ENCODE peak calls at places on chromosomes 13 and 19, in eight cellular contexts. One of them, this sample, is unnamed.
A peak's percentile ranks its signal among the peaks of the same experiment; 100 is the strongest.

GRCh38 chr19:42846597-42846996 is 32.9 kb downstream of the PSG1 start:
- DNase-seq in AG09309: no peak
- DNase-seq in mammary epithelial cell: no peak
- DNase-seq in pancreas: no peak
- DNase-seq in SK-N-SH: no peak
- DNase-seq in Peyer's patch: no peak
- DNase-seq in psoas muscle: no peak
- DNase-seq in endodermal cell: no peak
- DNase-seq in this sample: no peak

GRCh38 chr13:95301947-95302386 is 716 bp upstream of the ABCC4 start:
- DNase-seq in endodermal cell: no peak
- DNase-seq in Peyer's patch: no peak
- DNase-seq in AG09309: no peak
- DNase-seq in SK-N-SH: peak; percentile 79
- DNase-seq in psoas muscle: no peak
- DNase-seq in mammary epithelial cell: no peak
- DNase-seq in pancreas: no peak
- DNase-seq in this sample: no peak

GRCh38 chr19:46081928-46082727 is 41.3 kb upstream of the IGFL4 start:
- DNase-seq in pancreas: peak; percentile 60
- DNase-seq in Peyer's patch: no peak
- DNase-seq in mammary epithelial cell: peak; percentile 61
- DNase-seq in AG09309: no peak
- DNase-seq in SK-N-SH: peak; percentile 63
- DNase-seq in psoas muscle: no peak
- DNase-seq in endodermal cell: peak; percentile 58
- DNase-seq in this sample: no peak

GRCh38 chr13:35760678-35761308 is 284.3 kb upstream of the MAB21L1 start:
- DNase-seq in AG09309: no peak
- DNase-seq in pancreas: no peak
- DNase-seq in psoas muscle: no peak
- DNase-seq in SK-N-SH: no peak
- DNase-seq in endodermal cell: peak; percentile 69
- DNase-seq in Peyer's patch: no peak
- DNase-seq in mammary epithelial cell: no peak
- DNase-seq in this sample: no peak

GRCh38 chr13:36858285-36858684 is 39.3 kb downstream of the RFXAP start:
- DNase-seq in endodermal cell: peak; percentile 68
- DNase-seq in Peyer's patch: no peak
- DNase-seq in mammary epithelial cell: peak; percentile 25
- DNase-seq in pancreas: no peak
- DNase-seq in AG09309: peak; percentile 10
- DNase-seq in psoas muscle: no peak
- DNase-seq in SK-N-SH: peak; percentile 53
- DNase-seq in this sample: no peak

GRCh38 chr13:36915891-36916640 is 4.0 kb downstream of the SMAD9 start:
- DNase-seq in mammary epithelial cell: no peak
- DNase-seq in SK-N-SH: peak; percentile 64
- DNase-seq in Peyer's patch: no peak
- DNase-seq in endodermal cell: no peak
- DNase-seq in pancreas: no peak
- DNase-seq in psoas muscle: no peak
- DNase-seq in AG09309: no peak
- DNase-seq in this sample: no peak

GRCh38 chr19:14544977-14545715 is 15.8 kb downstream of the TECR start:
- DNase-seq in AG09309: no peak
- DNase-seq in endodermal cell: no peak
- DNase-seq in psoas muscle: peak; percentile 98
- DNase-seq in SK-N-SH: no peak
- DNase-seq in mammary epithelial cell: no peak
- DNase-seq in Peyer's patch: no peak
- DNase-seq in pancreas: peak; percentile 55
- DNase-seq in this sample: no peak

GRCh38 chr19:3034845-3035541 is 5.9 kb upstream of the TLE2 start:
- DNase-seq in psoas muscle: no peak
- DNase-seq in endodermal cell: no peak
- DNase-seq in mammary epithelial cell: peak; percentile 56
- DNase-seq in Peyer's patch: peak; percentile 50
- DNase-seq in SK-N-SH: no peak
- DNase-seq in pancreas: no peak
- DNase-seq in AG09309: no peak
- DNase-seq in this sample: no peak

GRCh38 chr19:34459614-34460013 is 21.9 kb upstream of the WTIP start:
- DNase-seq in pancreas: no peak
- DNase-seq in psoas muscle: no peak
- DNase-seq in AG09309: no peak
- DNase-seq in endodermal cell: no peak
- DNase-seq in SK-N-SH: no peak
- DNase-seq in Peyer's patch: no peak
- DNase-seq in mammary epithelial cell: no peak
- DNase-seq in this sample: no peak

GRCh38 chr19:31674503-31675186 is 325.4 kb upstream of the TSHZ3 start:
- DNase-seq in AG09309: no peak
- DNase-seq in Peyer's patch: no peak
- DNase-seq in endodermal cell: no peak
- DNase-seq in SK-N-SH: no peak
- DNase-seq in psoas muscle: no peak
- DNase-seq in mammary epithelial cell: peak; percentile 81
- DNase-seq in pancreas: no peak
- DNase-seq in this sample: no peak

GRCh38 chr13:43787998-43788397 is 1.2 kb upstream of the ENOX1 start:
- DNase-seq in psoas muscle: no peak
- DNase-seq in pancreas: peak; percentile 17
- DNase-seq in mammary epithelial cell: no peak
- DNase-seq in AG09309: no peak
- DNase-seq in SK-N-SH: peak; percentile 49
- DNase-seq in endodermal cell: no peak
- DNase-seq in Peyer's patch: no peak
- DNase-seq in this sample: no peak

GRCh38 chr19:4086336-4086953 is 19.7 kb upstream of the ZBTB7A start:
- DNase-seq in pancreas: no peak
- DNase-seq in Peyer's patch: no peak
- DNase-seq in SK-N-SH: no peak
- DNase-seq in psoas muscle: peak; percentile 51
- DNase-seq in mammary epithelial cell: no peak
- DNase-seq in endodermal cell: no peak
- DNase-seq in AG09309: no peak
- DNase-seq in this sample: no peak

GRCh38 chr13:42039457-42039945 is 8.9 kb upstream of the DGKH start:
- DNase-seq in endodermal cell: peak; percentile 49
- DNase-seq in SK-N-SH: peak; percentile 24
- DNase-seq in AG09309: no peak
- DNase-seq in pancreas: no peak
- DNase-seq in psoas muscle: no peak
- DNase-seq in mammary epithelial cell: no peak
- DNase-seq in Peyer's patch: no peak
- DNase-seq in this sample: no peak

GRCh38 chr13:99383946-99384345 is 76.7 kb upstream of the GPR183 start:
- DNase-seq in AG09309: no peak
- DNase-seq in pancreas: no peak
- DNase-seq in endodermal cell: peak; percentile 43
- DNase-seq in Peyer's patch: no peak
- DNase-seq in psoas muscle: no peak
- DNase-seq in mammary epithelial cell: no peak
- DNase-seq in SK-N-SH: no peak
- DNase-seq in this sample: no peak

DNA sequence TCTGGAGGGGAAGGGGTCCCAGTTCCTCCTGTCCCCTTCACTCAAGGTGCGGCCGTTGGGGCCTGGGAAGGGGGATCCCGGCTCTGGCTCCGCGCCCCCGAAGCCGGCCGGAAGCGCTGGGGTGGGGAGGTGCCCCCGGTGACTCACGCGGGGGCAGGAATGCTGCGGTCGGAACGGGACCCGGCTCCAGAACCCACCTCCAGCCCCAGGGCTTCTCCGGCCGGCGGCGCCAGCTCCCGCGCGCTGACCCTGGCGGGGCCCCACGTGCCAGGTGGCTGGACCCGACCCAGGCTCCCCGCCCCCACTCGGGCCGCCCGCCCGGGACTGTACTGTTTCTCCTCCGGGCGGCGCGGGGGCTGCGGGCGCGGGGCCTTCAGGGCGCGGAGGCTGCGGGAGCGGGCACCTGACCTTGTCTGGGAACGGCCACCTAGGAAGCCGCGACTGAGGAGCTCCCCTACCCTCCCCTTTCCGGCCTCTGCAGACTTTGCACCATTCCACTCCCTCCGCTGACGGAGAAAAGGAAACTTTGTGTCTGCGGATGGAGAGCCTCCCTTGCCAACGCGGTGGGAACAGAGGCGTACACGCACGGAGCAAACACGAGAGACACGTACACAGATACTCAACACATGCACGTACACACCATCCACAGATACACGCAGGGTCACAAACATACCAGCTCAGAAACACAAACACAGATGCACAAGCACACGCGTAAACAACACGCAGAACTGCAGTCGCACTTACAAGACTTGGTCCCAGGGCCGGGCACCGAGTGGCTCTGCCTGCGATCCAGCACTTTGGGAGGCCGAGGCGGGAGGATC is 7.2 kb downstream of the AXL start:
- DNase-seq in pancreas: peak; percentile 68
- DNase-seq in psoas muscle: peak; percentile 79
- DNase-seq in mammary epithelial cell: no peak
- DNase-seq in AG09309: peak; percentile 67
- DNase-seq in SK-N-SH: peak; percentile 56
- DNase-seq in endodermal cell: peak; percentile 87
- DNase-seq in Peyer's patch: peak; percentile 22
- DNase-seq in this sample: peak; percentile 59
- H3K4me3 ChIP-seq in pancreas: peak overlapping the region; percentile 7
- H3K4me3 ChIP-seq in psoas muscle: peak overlapping the region; percentile 62
- H3K4me3 ChIP-seq in mammary epithelial cell: peak overlapping the region; percentile 36
- H3K4me3 ChIP-seq in AG09309: peak overlapping the region; percentile 28
- H3K4me3 ChIP-seq in SK-N-SH: peak overlapping the region; percentile 9
- H3K4me3 ChIP-seq in endodermal cell: peak overlapping the region; percentile 48
- H3K4me3 ChIP-seq in Peyer's patch: peak overlapping the region; percentile 64
- H3K4me3 ChIP-seq in this sample: peak overlapping the region; percentile 44

GRCh38 chr19:11195681-11196080 is 1.7 kb downstream of the KANK2 start:
- DNase-seq in psoas muscle: no peak
- DNase-seq in AG09309: no peak
- DNase-seq in Peyer's patch: no peak
- DNase-seq in mammary epithelial cell: no peak
- DNase-seq in endodermal cell: no peak
- DNase-seq in SK-N-SH: no peak
- DNase-seq in pancreas: no peak
- DNase-seq in this sample: no peak
- H3K4me3 ChIP-seq in psoas muscle: peak overlapping the region; percentile 76
- H3K4me3 ChIP-seq in AG09309: peak overlapping the region; percentile 43
- H3K4me3 ChIP-seq in Peyer's patch: peak overlapping the region; percentile 77
- H3K4me3 ChIP-seq in mammary epithelial cell: no peak overlapping the region
- H3K4me3 ChIP-seq in endodermal cell: no peak overlapping the region
- H3K4me3 ChIP-seq in SK-N-SH: no peak overlapping the region
- H3K4me3 ChIP-seq in pancreas: no peak overlapping the region
- H3K4me3 ChIP-seq in this sample: peak overlapping the region; percentile 56

GRCh38 chr19:47520343-47520806 is 5.5 kb upstream of the NAPA start:
- DNase-seq in AG09309: no peak
- DNase-seq in SK-N-SH: no peak
- DNase-seq in endodermal cell: no peak
- DNase-seq in psoas muscle: no peak
- DNase-seq in pancreas: no peak
- DNase-seq in Peyer's patch: no peak
- DNase-seq in mammary epithelial cell: no peak
- DNase-seq in this sample: no peak

GRCh38 chr19:47518854-47519253 is 4.0 kb upstream of the NAPA start:
- DNase-seq in Peyer's patch: no peak
- DNase-seq in endodermal cell: no peak
- DNase-seq in SK-N-SH: no peak
- DNase-seq in mammary epithelial cell: no peak
- DNase-seq in AG09309: no peak
- DNase-seq in psoas muscle: no peak
- DNase-seq in pancreas: no peak
- DNase-seq in this sample: no peak

GRCh38 chr19:47520839-47521238 is 6.0 kb upstream of the NAPA start:
- DNase-seq in SK-N-SH: no peak
- DNase-seq in mammary epithelial cell: no peak
- DNase-seq in AG09309: no peak
- DNase-seq in psoas muscle: peak; percentile 23
- DNase-seq in endodermal cell: no peak
- DNase-seq in Peyer's patch: no peak
- DNase-seq in pancreas: no peak
- DNase-seq in this sample: no peak

GRCh38 chr19:47514869-47515588 is at the start of gene NAPA:
- DNase-seq in SK-N-SH: peak; percentile 99
- DNase-seq in pancreas: peak; percentile 100
- DNase-seq in AG09309: peak; percentile 99
- DNase-seq in psoas muscle: peak; percentile 100
- DNase-seq in endodermal cell: peak; percentile 100
- DNase-seq in mammary epithelial cell: peak; percentile 100
- DNase-seq in Peyer's patch: peak; percentile 100
- DNase-seq in this sample: peak; percentile 100

GRCh38 chr19:47518139-47518538 is 3.3 kb upstream of the NAPA start:
- DNase-seq in AG09309: no peak
- DNase-seq in endodermal cell: no peak
- DNase-seq in psoas muscle: peak; percentile 26
- DNase-seq in SK-N-SH: no peak
- DNase-seq in mammary epithelial cell: peak; percentile 77
- DNase-seq in Peyer's patch: peak; percentile 55
- DNase-seq in pancreas: no peak
- DNase-seq in this sample: no peak
- H3K4me3 ChIP-seq in AG09309: no peak overlapping the region
- H3K4me3 ChIP-seq in endodermal cell: no peak overlapping the region
- H3K4me3 ChIP-seq in psoas muscle: no peak overlapping the region
- H3K4me3 ChIP-seq in SK-N-SH: no peak overlapping the region
- H3K4me3 ChIP-seq in mammary epithelial cell: no peak overlapping the region
- H3K4me3 ChIP-seq in Peyer's patch: no peak overlapping the region
- H3K4me3 ChIP-seq in pancreas: no peak overlapping the region
- H3K4me3 ChIP-seq in this sample: no peak overlapping the region

GRCh38 chr13:27924529-27925141 is 4.8 kb downstream of the PDX1 start:
- DNase-seq in Peyer's patch: no peak
- DNase-seq in endodermal cell: no peak
- DNase-seq in AG09309: no peak
- DNase-seq in pancreas: no peak
- DNase-seq in psoas muscle: no peak
- DNase-seq in mammary epithelial cell: no peak
- DNase-seq in SK-N-SH: no peak
- DNase-seq in this sample: no peak
- H3K4me3 ChIP-seq in Peyer's patch: no peak overlapping the region
- H3K4me3 ChIP-seq in endodermal cell: no peak overlapping the region
- H3K4me3 ChIP-seq in AG09309: no peak overlapping the region
- H3K4me3 ChIP-seq in pancreas: no peak overlapping the region
- H3K4me3 ChIP-seq in psoas muscle: no peak overlapping the region
- H3K4me3 ChIP-seq in mammary epithelial cell: no peak overlapping the region
- H3K4me3 ChIP-seq in SK-N-SH: no peak overlapping the region
- H3K4me3 ChIP-seq in this sample: no peak overlapping the region

DNA sequence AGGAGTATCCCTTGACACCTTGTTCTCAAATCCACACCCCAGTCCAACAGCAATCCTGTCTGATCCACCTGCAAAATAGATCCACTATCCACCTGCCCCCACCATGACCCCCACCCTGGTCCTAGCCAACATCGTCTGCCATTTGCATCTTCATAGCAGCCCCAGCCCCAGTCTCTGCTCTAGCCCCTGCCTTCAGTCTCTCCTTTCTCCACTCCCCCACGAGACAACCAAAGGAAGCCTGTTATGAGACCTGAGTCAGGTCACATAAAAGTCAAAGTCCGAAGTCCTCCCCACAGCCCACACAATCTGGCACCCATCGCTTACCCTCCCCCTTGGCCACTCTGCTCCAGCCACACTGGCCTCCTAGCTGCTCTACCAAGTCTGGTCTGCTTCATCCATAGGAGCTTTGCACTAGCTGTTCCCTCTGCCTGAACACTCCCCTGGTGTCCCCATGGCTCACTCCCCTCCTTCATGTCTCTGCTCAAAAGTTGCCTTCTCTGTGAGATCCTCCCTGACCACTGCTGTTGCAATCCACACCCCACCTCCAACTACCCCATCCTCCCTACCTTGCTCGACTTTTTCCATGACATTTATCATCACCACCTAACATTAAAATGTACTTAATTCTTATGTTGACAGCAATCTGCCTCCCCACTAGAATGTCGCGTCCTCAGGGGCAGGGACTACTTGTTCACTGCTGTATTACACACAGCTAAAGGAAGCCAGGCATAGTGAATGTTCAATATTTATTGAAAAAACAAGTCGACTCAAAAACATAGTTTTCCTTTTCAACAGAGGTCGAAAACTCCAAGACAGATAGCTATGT is 1.2 kb upstream of the PLEKHG2 start:
- DNase-seq in pancreas: peak; percentile 68
- DNase-seq in endodermal cell: peak; percentile 70
- DNase-seq in Peyer's patch: peak; percentile 50
- DNase-seq in mammary epithelial cell: peak; percentile 53
- DNase-seq in SK-N-SH: no peak
- DNase-seq in AG09309: no peak
- DNase-seq in psoas muscle: peak; percentile 77
- DNase-seq in this sample: no peak
- H3K4me3 ChIP-seq in pancreas: no peak overlapping the region
- H3K4me3 ChIP-seq in endodermal cell: peak overlapping the region; percentile 95
- H3K4me3 ChIP-seq in Peyer's patch: peak overlapping the region; percentile 78
- H3K4me3 ChIP-seq in mammary epithelial cell: peak overlapping the region; percentile 9
- H3K4me3 ChIP-seq in SK-N-SH: peak overlapping the region; percentile 92
- H3K4me3 ChIP-seq in AG09309: no peak overlapping the region
- H3K4me3 ChIP-seq in psoas muscle: peak overlapping the region; percentile 97
- H3K4me3 ChIP-seq in this sample: no peak overlapping the region

This sample was measured in left lung.